ENCODE peak calls at places on chromosome 2, in five cellular contexts. One of them, this sample, is unnamed.

GRCh38 chr2:241020201-241020600 is 21.8 kb downstream of the SNED1 start:
- DNase-seq in neural progenitor cell: no peak
- DNase-seq in adrenal gland: peak; percentile 24
- DNase-seq in sigmoid colon: peak; percentile 49
- DNase-seq in transverse colon: no peak
- DNase-seq in this sample: no peak

GRCh38 chr2:28662468-28663095 is 89.0 kb upstream of the PPP1CB start:
- DNase-seq in neural progenitor cell: no peak
- DNase-seq in adrenal gland: peak; percentile 63
- DNase-seq in sigmoid colon: peak; percentile 81
- DNase-seq in transverse colon: peak; percentile 78
- DNase-seq in this sample: no peak

GRCh38 chr2:240293865-240294461 is 141.5 kb upstream of the GPC1 start:
- DNase-seq in neural progenitor cell: peak; percentile 25
- DNase-seq in adrenal gland: peak; percentile 20
- DNase-seq in sigmoid colon: no peak
- DNase-seq in transverse colon: no peak
- DNase-seq in this sample: peak; percentile 81

GRCh38 chr2:95021847-95022246 is 3.7 kb upstream of the MAL start:
- DNase-seq in neural progenitor cell: no peak
- DNase-seq in adrenal gland: no peak
- DNase-seq in sigmoid colon: no peak
- DNase-seq in transverse colon: no peak
- DNase-seq in this sample: no peak

GRCh38 chr2:11697103-11697871 is 27.3 kb upstream of the NTSR2 start:
- DNase-seq in neural progenitor cell: peak; percentile 24
- DNase-seq in adrenal gland: no peak
- DNase-seq in sigmoid colon: peak; percentile 84
- DNase-seq in transverse colon: no peak
- DNase-seq in this sample: no peak

GRCh38 chr2:210630904-210631560 is 74.6 kb downstream of the CPS1 start:
- DNase-seq in neural progenitor cell: peak; percentile 19
- DNase-seq in adrenal gland: no peak
- DNase-seq in sigmoid colon: no peak
- DNase-seq in transverse colon: no peak
- DNase-seq in this sample: no peak

GRCh38 chr2:126886201-126886905 is 12.3 kb upstream of the TEX51 start:
- DNase-seq in neural progenitor cell: peak; percentile 91
- DNase-seq in adrenal gland: peak; percentile 62
- DNase-seq in sigmoid colon: peak; percentile 72
- DNase-seq in transverse colon: peak; percentile 70
- DNase-seq in this sample: peak; percentile 82

GRCh38 chr2:196244966-196245365 is 73.6 kb upstream of the STK17B start:
- DNase-seq in neural progenitor cell: no peak
- DNase-seq in adrenal gland: no peak
- DNase-seq in sigmoid colon: no peak
- DNase-seq in transverse colon: no peak
- DNase-seq in this sample: no peak

GRCh38 chr2:233422050-233422639 is 67.9 kb downstream of the DGKD start:
- DNase-seq in neural progenitor cell: no peak
- DNase-seq in adrenal gland: no peak
- DNase-seq in sigmoid colon: no peak
- DNase-seq in transverse colon: peak; percentile 90
- DNase-seq in this sample: no peak
- H3K4me1 ChIP-seq in neural progenitor cell: peaks cover 10% of the 10 kb centered on the region
- H3K4me1 ChIP-seq in adrenal gland: peaks cover 9% of the 10 kb centered on the region
- H3K4me1 ChIP-seq in sigmoid colon: peaks cover 24% of the 10 kb centered on the region
- H3K4me1 ChIP-seq in transverse colon: peaks cover 38% of the 10 kb centered on the region
- H3K4me1 ChIP-seq in this sample: peaks cover 28% of the 10 kb centered on the region

GRCh38 chr2:238169708-238170251 is 11.0 kb downstream of the ERFE start:
- DNase-seq in neural progenitor cell: no peak
- DNase-seq in adrenal gland: no peak
- DNase-seq in sigmoid colon: no peak
- DNase-seq in transverse colon: no peak
- DNase-seq in this sample: no peak
- H3K27ac ChIP-seq in neural progenitor cell: no peak overlapping the region
- H3K27ac ChIP-seq in adrenal gland: no peak overlapping the region
- H3K27ac ChIP-seq in sigmoid colon: peak overlapping the region; percentile 68
- H3K27ac ChIP-seq in transverse colon: peak overlapping the region; percentile 74
- H3K27ac ChIP-seq in this sample: peak overlapping the region; percentile 59

GRCh38 chr2:68727698-68728375 is 6.8 kb upstream of the ARHGAP25 start:
- DNase-seq in neural progenitor cell: no peak
- DNase-seq in adrenal gland: no peak
- DNase-seq in sigmoid colon: no peak
- DNase-seq in transverse colon: no peak
- DNase-seq in this sample: peak; percentile 64

GRCh38 chr2:68721482-68722071 is 13.0 kb upstream of the ARHGAP25 start:
- DNase-seq in neural progenitor cell: no peak
- DNase-seq in adrenal gland: no peak
- DNase-seq in sigmoid colon: no peak
- DNase-seq in transverse colon: peak; percentile 35
- DNase-seq in this sample: peak; percentile 46

GRCh38 chr2:68722712-68723111 is 11.9 kb upstream of the ARHGAP25 start:
- DNase-seq in neural progenitor cell: peak; percentile 18
- DNase-seq in adrenal gland: no peak
- DNase-seq in sigmoid colon: no peak
- DNase-seq in transverse colon: no peak
- DNase-seq in this sample: peak; percentile 37

GRCh38 chr2:68726608-68727367 is 7.8 kb upstream of the ARHGAP25 start:
- DNase-seq in neural progenitor cell: no peak
- DNase-seq in adrenal gland: no peak
- DNase-seq in sigmoid colon: no peak
- DNase-seq in transverse colon: peak; percentile 70
- DNase-seq in this sample: peak; percentile 58

GRCh38 chr2:68726100-68726499 is 8.5 kb upstream of the ARHGAP25 start:
- DNase-seq in neural progenitor cell: no peak
- DNase-seq in adrenal gland: no peak
- DNase-seq in sigmoid colon: no peak
- DNase-seq in transverse colon: no peak
- DNase-seq in this sample: peak; percentile 4
- H3K4me1 ChIP-seq in neural progenitor cell: no peaks in the 10 kb centered on the region
- H3K4me1 ChIP-seq in adrenal gland: no peaks in the 10 kb centered on the region
- H3K4me1 ChIP-seq in sigmoid colon: no peaks in the 10 kb centered on the region
- H3K4me1 ChIP-seq in transverse colon: no peaks in the 10 kb centered on the region
- H3K4me1 ChIP-seq in this sample: peaks cover 16% of the 10 kb centered on the region

GRCh38 chr2:31324000-31324633 is 90.2 kb downstream of the EHD3 start:
- DNase-seq in neural progenitor cell: no peak
- DNase-seq in adrenal gland: no peak
- DNase-seq in sigmoid colon: no peak
- DNase-seq in transverse colon: no peak
- DNase-seq in this sample: no peak
- H3K27ac ChIP-seq in neural progenitor cell: no peak overlapping the region
- H3K27ac ChIP-seq in adrenal gland: no peak overlapping the region
- H3K27ac ChIP-seq in sigmoid colon: no peak overlapping the region
- H3K27ac ChIP-seq in transverse colon: no peak overlapping the region
- H3K27ac ChIP-seq in this sample: no peak overlapping the region

GRCh38 chr2:148651972-148652371 is 7.4 kb downstream of the EPC2 start:
- DNase-seq in neural progenitor cell: no peak
- DNase-seq in adrenal gland: no peak
- DNase-seq in sigmoid colon: no peak
- DNase-seq in transverse colon: no peak
- DNase-seq in this sample: no peak

GRCh38 chr2:148656516-148656915 is 12.0 kb downstream of the EPC2 start:
- DNase-seq in neural progenitor cell: no peak
- DNase-seq in adrenal gland: no peak
- DNase-seq in sigmoid colon: no peak
- DNase-seq in transverse colon: no peak
- DNase-seq in this sample: no peak

GRCh38 chr2:148653437-148653836 is 8.9 kb downstream of the EPC2 start:
- DNase-seq in neural progenitor cell: no peak
- DNase-seq in adrenal gland: no peak
- DNase-seq in sigmoid colon: no peak
- DNase-seq in transverse colon: no peak
- DNase-seq in this sample: no peak

GRCh38 chr2:148650881-148651280 is 6.3 kb downstream of the EPC2 start:
- DNase-seq in neural progenitor cell: no peak
- DNase-seq in adrenal gland: no peak
- DNase-seq in sigmoid colon: no peak
- DNase-seq in transverse colon: no peak
- DNase-seq in this sample: no peak

GRCh38 chr2:148654414-148654813 is 9.9 kb downstream of the EPC2 start:
- DNase-seq in neural progenitor cell: no peak
- DNase-seq in adrenal gland: peak; percentile 68
- DNase-seq in sigmoid colon: no peak
- DNase-seq in transverse colon: no peak
- DNase-seq in this sample: no peak
- H3K4me1 ChIP-seq in neural progenitor cell: peaks cover 13% of the 10 kb centered on the region
- H3K4me1 ChIP-seq in adrenal gland: peaks cover 91% of the 10 kb centered on the region
- H3K4me1 ChIP-seq in sigmoid colon: peaks cover 52% of the 10 kb centered on the region
- H3K4me1 ChIP-seq in transverse colon: peaks cover 15% of the 10 kb centered on the region
- H3K4me1 ChIP-seq in this sample: peaks cover 92% of the 10 kb centered on the region

GRCh38 chr2:152431370-152432098 is 96.6 kb downstream of the FMNL2 start:
- DNase-seq in neural progenitor cell: no peak
- DNase-seq in adrenal gland: no peak
- DNase-seq in sigmoid colon: no peak
- DNase-seq in transverse colon: no peak
- DNase-seq in this sample: no peak
- H3K27ac ChIP-seq in neural progenitor cell: peak overlapping the region; percentile 42
- H3K27ac ChIP-seq in adrenal gland: no peak overlapping the region
- H3K27ac ChIP-seq in sigmoid colon: no peak overlapping the region
- H3K27ac ChIP-seq in transverse colon: no peak overlapping the region
- H3K27ac ChIP-seq in this sample: peak overlapping the region; percentile 24